ENCODE peak calls at places on chromosomes 1 and 21, in ten cellular contexts. P, X, R, G, N, T, E, V, S and Z are unnamed samples.

GRCh38 chr1:44390277-44390676 is 14.8 kb upstream of the RNF220 start:
- DNase-seq in E (peak), V (no peak), P (no peak), G (no peak), R (no peak), N (peak), T (no peak), X (no peak), S (no peak), Z (peak)

GRCh38 chr1:211726467-211726866 is 51.0 kb upstream of the NEK2 start:
- DNase-seq in G (no peak), N (no peak), R (no peak), T (no peak), X (no peak), P (no peak), S (no peak), E (no peak), V (no peak), Z (no peak)

GRCh38 chr1:11065796-11066195 is 6.0 kb upstream of the SRM start:
- DNase-seq in R (no peak), X (no peak), V (no peak), P (no peak), G (no peak), T (no peak), S (no peak), E (no peak), N (no peak), Z (no peak)

GRCh38 chr1:205805082-205805711 is 7.8 kb downstream of the SLC41A1 start:
- DNase-seq in G (no peak), P (peak), R (peak), V (no peak), S (no peak), X (no peak), T (no peak), N (no peak), E (no peak), Z (no peak)

GRCh38 chr1:52203935-52204625 is 62.2 kb downstream of the ZFYVE9 start:
- DNase-seq in G (no peak), V (no peak), P (peak), X (no peak), E (no peak), S (no peak), R (no peak), T (no peak), N (no peak), Z (no peak)

GRCh38 chr1:33374336-33375105 is 53.6 kb upstream of the A3GALT2 start:
- DNase-seq in T (no peak), V (no peak), N (peak), P (no peak), G (no peak), S (no peak), E (no peak), X (no peak), R (no peak), Z (peak)

GRCh38 chr1:162319510-162320160 is 57.0 kb downstream of the SPATA46 start:
- DNase-seq in T (no peak), E (no peak), P (no peak), R (no peak), X (no peak), N (peak), G (no peak), S (no peak), V (no peak), Z (peak)

GRCh38 chr1:29239142-29239541 is 2.8 kb downstream of the PTPRU start:
- DNase-seq in G (no peak), S (no peak), P (no peak), T (no peak), X (no peak), E (no peak), R (no peak), V (no peak), N (no peak), Z (no peak)

GRCh38 chr1:29259802-29260441 is 23.6 kb downstream of the PTPRU start:
- DNase-seq in P (peak), S (no peak), T (peak), N (no peak), V (peak), X (peak), E (no peak), R (peak), G (no peak), Z (peak)

GRCh38 chr1:95169544-95169943 is 52.4 kb downstream of the TLCD4 start:
- DNase-seq in G (no peak), S (no peak), R (no peak), V (no peak), P (no peak), E (no peak), X (peak), T (no peak), N (no peak), Z (no peak)

GRCh38 chr1:233368106-233368783 is 40.7 kb downstream of the MAP3K21 start:
- DNase-seq in P (no peak), G (no peak), V (no peak), T (no peak), R (no peak), N (peak), X (no peak), S (no peak), E (no peak), Z (peak)

GRCh38 chr1:15755021-15755642 is 3.5 kb upstream of the FBLIM1 start:
- DNase-seq in N (no peak), R (no peak), P (no peak), V (no peak), S (no peak), T (no peak), X (no peak), E (no peak), G (no peak), Z (no peak)

GRCh38 chr1:20033396-20033795 is 36.6 kb upstream of the PLA2G5 start:
- DNase-seq in S (no peak), G (no peak), X (no peak), N (no peak), T (no peak), E (no peak), P (no peak), R (no peak), V (no peak), Z (no peak)

GRCh38 chr1:224502459-224503160 is 68.0 kb upstream of the WDR26 start:
- DNase-seq in N (no peak), X (no peak), R (no peak), P (peak), E (no peak), V (no peak), S (no peak), T (peak), G (no peak), Z (peak)

DNA sequence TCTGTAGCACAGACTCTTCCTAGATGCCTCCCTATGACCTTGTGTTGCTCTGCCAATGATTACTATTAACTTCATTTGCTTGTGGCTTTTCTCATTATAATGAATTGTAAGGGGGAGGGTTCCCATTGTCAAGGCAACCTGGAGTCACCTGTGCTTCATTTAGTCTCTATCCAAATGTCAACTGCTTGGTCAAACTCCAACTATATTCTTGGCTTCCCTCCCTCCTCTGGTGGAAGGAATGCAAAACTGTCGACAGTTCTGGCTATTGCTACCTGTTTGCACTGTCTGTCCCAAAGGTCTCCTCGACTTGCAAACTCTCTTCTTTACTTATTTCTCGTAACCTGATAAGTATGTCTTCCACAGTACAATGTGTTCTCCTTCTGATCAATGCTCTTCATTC is 100.3 kb downstream of the CACNA1E start:
- DNase-seq in N (no peak), R (no peak), V (no peak), X (no peak), T (no peak), P (no peak), G (no peak), S (no peak), E (no peak), Z (no peak)
- TF ChIP-seq CTCF in N (no peak), R (no peak), V (no peak), X (peak), T (peak), P (no peak), G (no peak), S (no peak), E (peak), Z (no peak)

GRCh38 chr1:39722495-39722894 is 16.2 kb upstream of the PPIE start:
- DNase-seq in R (no peak), V (no peak), T (no peak), S (no peak), P (no peak), X (no peak), G (no peak), N (no peak), E (no peak), Z (no peak)

GRCh38 chr1:39717809-39718208 is 20.9 kb upstream of the PPIE start:
- DNase-seq in E (no peak), G (no peak), S (no peak), R (no peak), V (no peak), T (no peak), P (no peak), N (no peak), X (no peak), Z (no peak)

GRCh38 chr1:39721664-39722063 is 17.0 kb upstream of the PPIE start:
- DNase-seq in S (no peak), P (no peak), V (no peak), T (no peak), R (no peak), E (no peak), X (no peak), N (no peak), G (no peak), Z (no peak)

DNA sequence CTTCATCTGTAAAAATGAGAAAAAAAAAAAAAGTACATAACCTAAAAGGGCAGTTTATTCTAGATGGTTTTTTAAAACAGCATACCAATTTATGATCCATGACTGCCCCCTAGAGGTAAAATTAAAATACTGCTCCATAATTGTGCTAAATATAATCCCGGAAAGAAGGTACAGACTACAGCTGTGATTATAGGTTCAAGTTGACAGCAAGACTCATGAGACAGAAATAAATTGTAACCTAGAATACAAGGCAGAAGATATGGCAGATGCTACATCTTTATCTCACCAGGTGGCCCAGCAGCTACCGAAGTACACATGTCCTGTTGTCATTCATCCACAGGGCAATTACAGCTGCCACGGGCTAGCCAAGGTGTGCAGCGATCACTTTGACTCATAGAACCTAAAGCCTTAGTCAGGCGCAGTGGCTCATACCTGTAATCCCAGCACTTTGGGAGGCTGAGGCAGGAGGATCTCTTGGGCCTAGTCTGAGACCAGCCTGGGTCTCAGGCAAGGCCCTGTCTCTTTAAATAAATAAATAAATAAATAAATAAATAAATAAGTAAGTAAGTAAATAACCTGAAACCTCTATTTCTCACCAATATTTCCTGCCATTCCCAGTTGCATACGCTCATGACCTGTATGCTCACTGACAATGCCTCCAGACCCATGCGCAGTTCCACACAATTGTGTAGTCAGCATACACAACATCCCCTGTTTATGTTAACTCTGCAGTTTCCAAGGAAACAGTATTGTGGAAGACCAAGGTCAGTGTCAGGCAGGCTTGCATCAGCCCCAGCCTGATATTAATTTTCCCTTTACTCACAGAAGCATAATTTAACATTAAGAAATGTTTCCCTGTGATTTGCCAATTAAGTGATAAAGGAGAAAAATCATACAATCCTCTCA is 18.3 kb upstream of the PPIE start:
- DNase-seq in P (peak), V (peak), G (no peak), X (no peak), S (peak), N (peak), R (no peak), E (peak), T (no peak), Z (peak)
- TF ChIP-seq CTCF in P (peak), V (peak), G (no peak), X (peak), S (peak), N (peak), R (peak), E (peak), T (peak), Z (peak)

DNA sequence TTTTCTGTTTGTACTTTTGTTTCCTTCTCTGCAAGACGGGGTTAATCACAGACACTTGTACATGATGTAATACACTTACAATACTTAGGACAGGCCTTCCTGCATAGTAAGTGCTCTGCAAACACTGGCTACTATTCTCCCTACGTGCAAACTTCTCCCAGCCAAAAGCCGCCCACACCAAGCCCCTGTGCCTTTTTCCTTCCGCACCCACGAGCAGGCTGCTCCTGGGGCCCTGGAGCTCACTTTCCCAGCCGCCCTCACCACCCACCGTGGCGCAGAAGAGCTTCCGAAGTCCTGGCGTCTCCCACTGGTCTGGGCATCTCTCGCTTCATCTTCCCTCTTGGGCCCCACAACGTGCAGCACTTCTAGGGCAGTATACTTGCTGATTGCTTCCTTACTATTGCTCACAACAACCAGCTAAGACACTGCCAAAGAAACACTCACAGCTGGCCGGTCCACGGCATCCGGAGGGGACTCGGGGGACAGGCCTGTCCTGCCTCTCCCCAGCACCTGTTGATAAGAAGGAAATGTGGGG is 22.5 kb upstream of the GPR157 start:
- DNase-seq in P (no peak), E (no peak), G (no peak), R (no peak), V (no peak), N (no peak), X (no peak), T (no peak), S (no peak), Z (peak)
- TF ChIP-seq CTCF in P (no peak), E (no peak), G (no peak), R (no peak), V (no peak), N (no peak), X (no peak), T (no peak), S (no peak), Z (no peak)

DNA sequence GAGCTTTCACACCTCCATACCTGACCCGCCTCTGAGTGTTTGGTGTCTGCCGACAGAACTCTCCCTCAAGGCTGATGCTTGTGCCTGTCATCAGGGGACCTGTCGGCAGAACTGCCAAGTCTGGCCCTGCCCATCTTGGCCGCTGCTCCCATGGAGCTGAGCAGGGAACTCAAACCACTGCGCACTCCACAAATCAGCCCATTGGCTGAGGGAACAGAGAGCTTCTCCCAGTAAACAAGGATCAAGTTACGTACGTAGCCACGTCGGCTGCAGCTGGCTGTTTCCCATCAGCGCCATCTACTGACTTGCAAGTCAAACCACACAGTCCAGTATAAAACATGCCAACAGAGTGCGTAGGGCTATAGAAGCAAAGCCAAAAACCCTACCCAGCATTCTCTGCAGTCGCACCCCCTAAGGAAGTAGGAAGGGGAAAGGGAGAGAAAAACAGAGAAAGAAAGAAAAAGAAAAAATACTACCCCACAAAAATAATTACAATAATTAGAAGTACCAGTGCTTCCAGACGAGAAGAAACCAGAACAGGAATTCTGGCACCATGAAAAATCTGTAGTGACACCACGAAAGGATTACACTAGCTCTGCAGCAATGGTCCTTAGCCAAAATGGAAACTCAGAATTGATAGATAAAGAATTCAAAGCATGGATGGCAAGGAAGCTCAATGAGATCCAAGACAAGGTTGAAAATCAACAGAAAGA is 13.1 kb downstream of the KRTAP13-1 start:
- DNase-seq in P (peak), G (no peak), N (peak), T (peak), X (no peak), E (no peak), S (peak), R (peak), V (no peak), Z (peak)
- TF ChIP-seq CTCF in P (peak), G (no peak), N (peak), T (peak), X (peak), E (no peak), S (peak), R (peak), V (no peak), Z (peak)